ENCODE peak calls at places on chromosomes 6 and 20, in nine cellular contexts. M, T, V, G, P, E, Y, J and Z are unnamed samples. For H3K4me1, the result is how much of the 10 kb centered on the place peaks cover.

GRCh38 chr6:158322724-158323560 is 10.7 kb downstream of the TULP4 start:
- DNase-seq in P (no peak), M (no peak), V (peak), T (peak), J (no peak), E (peak), G (peak), Y (no peak), Z (no peak)

GRCh38 chr6:130965657-130966056 is 97.4 kb downstream of the EPB41L2 start:
- DNase-seq in M (no peak), J (no peak), G (no peak), V (no peak), P (no peak), Y (no peak), E (no peak), T (peak), Z (no peak)

GRCh38 chr6:85004283-85005010 is 240.0 kb upstream of the TBX18 start:
- DNase-seq in V (no peak), M (no peak), T (no peak), J (no peak), G (no peak), Y (no peak), P (no peak), E (no peak), Z (no peak)

GRCh38 chr20:62928246-62928939 is 2.1 kb upstream of the DIDO1 start:
- DNase-seq in P (peak), Y (no peak), M (peak), V (no peak), E (no peak), T (no peak), J (peak), G (peak), Z (no peak)

GRCh38 chr20:60071965-60072364 is 113.7 kb downstream of the CDH26 start:
- DNase-seq in V (no peak), P (no peak), E (no peak), T (peak), Y (no peak), M (no peak), G (no peak), J (no peak), Z (no peak)

GRCh38 chr20:55714082-55714481 is 291.2 kb downstream of the CBLN4 start:
- DNase-seq in G (no peak), P (no peak), T (no peak), V (no peak), J (no peak), Y (no peak), E (no peak), M (no peak), Z (no peak)

GRCh38 chr6:21227486-21227885 is 366.1 kb upstream of the SOX4 start:
- DNase-seq in E (no peak), G (no peak), J (no peak), P (no peak), Y (no peak), T (peak), V (no peak), M (no peak), Z (no peak)

GRCh38 chr6:107645740-107646139 is 155.8 kb downstream of the SOBP start:
- DNase-seq in E (no peak), P (no peak), Y (no peak), V (no peak), M (no peak), T (no peak), G (no peak), J (no peak), Z (no peak)

GRCh38 chr20:20712004-20712473 is 405 bp downstream of the RALGAPA2 start:
- DNase-seq in J (no peak), E (no peak), G (peak), T (no peak), M (peak), V (no peak), Y (peak), P (peak), Z (peak)

GRCh38 chr6:32885698-32886286 is 31.8 kb downstream of the PSMB9 start:
- DNase-seq in J (no peak), V (no peak), Y (no peak), P (no peak), E (peak), G (peak), T (peak), M (no peak), Z (no peak)

GRCh38 chr6:125008261-125008671 is 46.0 kb downstream of the RNF217 start:
- DNase-seq in G (no peak), T (no peak), V (no peak), M (no peak), E (peak), Y (no peak), J (no peak), P (no peak), Z (no peak)

GRCh38 chr20:5996765-5997164 is 46.3 kb downstream of the MCM8 start:
- DNase-seq in V (no peak), M (peak), E (peak), J (no peak), G (no peak), T (no peak), P (peak), Y (peak), Z (no peak)

GRCh38 chr6:169427856-169428255 is 174.2 kb upstream of the THBS2 start:
- DNase-seq in J (no peak), G (no peak), Y (no peak), P (no peak), E (no peak), M (no peak), T (peak), V (peak), Z (no peak)

GRCh38 chr20:19384940-19385339 is 172.5 kb downstream of the SLC24A3 start:
- DNase-seq in Y (no peak), M (no peak), J (no peak), E (no peak), P (no peak), V (no peak), T (no peak), G (no peak), Z (no peak)

GRCh38 chr6:152552616-152553209 is 84.4 kb downstream of the SYNE1 start:
- DNase-seq in T (peak), Y (peak), P (peak), G (peak), E (peak), J (peak), V (peak), M (peak), Z (peak)

DNA sequence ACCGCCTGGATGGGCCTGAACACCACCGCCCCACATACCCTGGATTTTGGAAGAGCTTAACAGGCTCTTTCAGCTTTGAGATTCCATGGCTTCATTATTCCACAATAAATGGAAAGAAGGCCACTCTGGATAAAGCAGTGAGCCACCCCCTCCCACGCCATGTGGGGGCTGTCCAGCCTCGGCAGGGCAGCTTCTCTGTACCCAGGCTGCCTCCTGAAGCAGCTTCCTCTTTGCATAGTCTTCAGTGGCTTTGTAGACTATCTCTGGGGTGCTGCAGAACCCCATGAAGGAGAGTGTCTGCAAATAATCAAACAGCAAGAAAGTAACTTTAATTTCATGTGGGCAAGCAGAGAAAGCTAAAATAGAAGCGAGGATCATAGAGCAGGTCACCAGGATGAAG is 96.6 kb upstream of the NXT1 start:
- DNase-seq in Y (no peak), E (no peak), M (no peak), V (no peak), P (no peak), G (no peak), T (no peak), J (no peak), Z (no peak)
- H3K4me1 ChIP-seq in Y (under half), E (under half), M (under half), V (under half), P (under half), G (under half), T (under half), J (under half), Z (under half)

DNA sequence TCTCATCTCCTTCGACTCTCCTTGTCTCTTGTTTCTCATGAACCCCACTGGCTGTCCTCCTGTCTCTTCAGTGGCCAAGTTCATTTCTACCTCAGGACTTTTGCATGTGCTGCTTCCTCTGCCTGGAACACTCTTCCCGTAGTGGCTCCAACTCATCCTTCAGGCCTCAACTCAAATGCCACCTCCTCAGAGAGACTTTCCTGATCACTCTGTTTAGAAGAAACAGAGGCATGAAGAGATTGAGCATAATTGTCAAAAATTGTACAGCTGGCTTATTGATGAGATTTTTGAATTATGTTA is 17.6 kb upstream of the SLC9A8 start:
- DNase-seq in V (no peak), J (no peak), P (no peak), E (no peak), T (no peak), G (no peak), M (no peak), Y (no peak), Z (no peak)
- H3K27ac ChIP-seq in V (peak), J (peak), P (peak), E (peak), T (no peak), G (no peak), M (no peak), Y (no peak), Z (no peak)

GRCh38 chr20:39857188-39857587 is 831.8 kb downstream of the MAFB start:
- DNase-seq in V (no peak), M (no peak), T (no peak), Y (no peak), G (no peak), E (no peak), P (no peak), J (no peak), Z (no peak)
- TF ChIP-seq POLR2A in V (no peak), M (no peak), T (no peak), Y (no peak), G (no peak), E (no peak), P (no peak), J (no peak), Z (no peak)

GRCh38 chr20:46423882-46424482 is 17.6 kb upstream of the ELMO2 start:
- DNase-seq in Y (no peak), G (no peak), V (no peak), J (no peak), P (no peak), E (no peak), T (no peak), M (no peak), Z (no peak)
- H3K4me1 ChIP-seq in Y (under half), G (under half), V (under half), J (under half), P (under half), E (under half), T (under half), M (under half), Z (under half)

GRCh38 chr20:32327087-32327681 is 30.9 kb upstream of the ASXL1 start:
- DNase-seq in V (no peak), P (no peak), M (no peak), T (peak), J (no peak), Y (no peak), G (peak), E (no peak), Z (no peak)

GRCh38 chr20:32326507-32326851 is 31.7 kb upstream of the ASXL1 start:
- DNase-seq in P (no peak), E (peak), G (no peak), J (no peak), T (peak), V (no peak), M (no peak), Y (no peak), Z (no peak)

GRCh38 chr20:32321390-32321789 is 36.7 kb upstream of the ASXL1 start:
- DNase-seq in M (no peak), J (no peak), G (no peak), Y (no peak), E (no peak), T (no peak), P (no peak), V (no peak), Z (no peak)

GRCh38 chr20:32329817-32330554 is 28.1 kb upstream of the ASXL1 start:
- DNase-seq in P (no peak), E (no peak), V (no peak), T (no peak), Y (no peak), G (no peak), M (no peak), J (no peak), Z (no peak)

DNA sequence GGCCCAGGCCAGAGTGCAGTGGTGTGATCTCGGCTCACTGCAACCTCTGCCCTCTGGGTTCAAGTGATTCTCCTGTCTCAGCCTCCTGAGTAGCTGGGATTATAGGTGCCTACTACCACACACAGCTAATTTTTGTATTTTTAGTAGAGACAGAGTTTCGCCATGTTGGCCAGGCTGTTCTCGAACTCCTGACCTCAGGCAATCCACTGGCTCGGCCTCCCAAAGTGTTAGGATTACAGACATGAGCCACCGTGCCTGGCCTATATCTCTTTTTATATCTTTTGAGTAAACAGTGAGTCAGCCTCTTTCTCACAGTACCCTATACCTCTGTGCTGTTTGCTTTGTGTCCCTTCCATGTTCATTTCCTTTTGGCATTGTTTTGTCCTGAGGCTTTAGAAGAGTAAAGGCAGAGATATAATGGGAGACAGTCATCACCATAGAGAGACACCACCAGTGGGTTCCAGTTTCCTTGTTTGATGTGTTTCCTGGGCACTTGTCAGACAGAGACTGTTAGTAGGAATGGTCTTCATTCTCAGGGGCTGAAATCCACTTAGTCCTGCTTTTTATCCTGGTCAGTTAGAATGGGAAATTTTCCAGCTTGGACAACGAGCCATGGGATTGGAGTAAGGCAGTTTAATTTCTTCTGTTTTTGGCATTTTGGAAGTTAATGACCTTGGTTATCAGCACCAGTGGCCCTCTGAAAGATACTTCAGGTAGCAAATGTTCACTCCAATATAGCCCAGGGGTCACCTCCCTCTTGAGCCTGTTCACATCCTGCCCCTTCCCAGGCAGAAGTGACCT is 32.2 kb upstream of the ASXL1 start:
- DNase-seq in G (peak), T (peak), V (no peak), Y (peak), J (no peak), E (peak), M (peak), P (peak), Z (no peak)
- H3K27ac ChIP-seq in G (peak), T (no peak), V (no peak), Y (peak), J (no peak), E (peak), M (no peak), P (peak), Z (no peak)